ENCODE peak calls at places on chromosome 13, in four cellular contexts. One of them, this sample, is unnamed.

GRCh38 chr13:41458187-41458938 is 1.0 kb downstream of the RGCC start:
- DNase-seq in GM12878: no peak
- DNase-seq in K562: peak; percentile 24
- DNase-seq in HepG2: no peak
- DNase-seq in this sample: peak; percentile 32

GRCh38 chr13:109666656-109667448 is 119.5 kb downstream of the IRS2 start:
- DNase-seq in GM12878: no peak
- DNase-seq in HepG2: no peak
- DNase-seq in K562: no peak
- DNase-seq in this sample: no peak

GRCh38 chr13:22218784-22219183 is 547.9 kb downstream of the FGF9 start:
- DNase-seq in HepG2: no peak
- DNase-seq in K562: no peak
- DNase-seq in GM12878: no peak
- DNase-seq in this sample: no peak

GRCh38 chr13:110628477-110628793 is 13.1 kb downstream of the NAXD start:
- DNase-seq in HepG2: no peak
- DNase-seq in K562: no peak
- DNase-seq in GM12878: no peak
- DNase-seq in this sample: no peak

GRCh38 chr13:54687173-54687572 is 1658.6 kb downstream of the OLFM4 start:
- DNase-seq in HepG2: no peak
- DNase-seq in K562: no peak
- DNase-seq in GM12878: no peak
- DNase-seq in this sample: no peak

GRCh38 chr13:45786293-45786920 is 65.1 kb downstream of the SIAH3 start:
- DNase-seq in GM12878: no peak
- DNase-seq in HepG2: no peak
- DNase-seq in K562: no peak
- DNase-seq in this sample: no peak

GRCh38 chr13:101018720-101019119 is 344.1 kb upstream of the TMTC4 start:
- DNase-seq in HepG2: no peak
- DNase-seq in GM12878: no peak
- DNase-seq in K562: no peak
- DNase-seq in this sample: no peak

GRCh38 chr13:98462946-98463345 is 114.0 kb downstream of the STK24 start:
- DNase-seq in GM12878: no peak
- DNase-seq in HepG2: no peak
- DNase-seq in K562: no peak
- DNase-seq in this sample: no peak

GRCh38 chr13:36028359-36028758 is 102.8 kb downstream of the DCLK1 start:
- DNase-seq in GM12878: no peak
- DNase-seq in K562: no peak
- DNase-seq in HepG2: no peak
- DNase-seq in this sample: no peak

GRCh38 chr13:111216166-111216960 is 101.3 kb downstream of the ARHGEF7 start:
- DNase-seq in HepG2: peak; percentile 29
- DNase-seq in GM12878: no peak
- DNase-seq in K562: peak; percentile 13
- DNase-seq in this sample: peak; percentile 65

GRCh38 chr13:23463631-23464030 is 30.1 kb upstream of the SACS start:
- DNase-seq in HepG2: no peak
- DNase-seq in K562: no peak
- DNase-seq in GM12878: no peak
- DNase-seq in this sample: no peak

GRCh38 chr13:41955605-41956004 is 5.3 kb downstream of the VWA8 start:
- DNase-seq in GM12878: no peak
- DNase-seq in K562: no peak
- DNase-seq in HepG2: no peak
- DNase-seq in this sample: no peak

GRCh38 chr13:100234006-100234405 is 145.1 kb downstream of the PCCA start:
- DNase-seq in K562: no peak
- DNase-seq in HepG2: no peak
- DNase-seq in GM12878: no peak
- DNase-seq in this sample: no peak

GRCh38 chr13:20359335-20359734 is 127.2 kb upstream of the GJB6 start:
- DNase-seq in K562: no peak
- DNase-seq in GM12878: no peak
- DNase-seq in HepG2: peak; percentile 32
- DNase-seq in this sample: no peak
- TF ChIP-seq TCF7 in K562: no peak
- TF ChIP-seq TCF7 in GM12878: no peak
- TF ChIP-seq TCF7 in HepG2: no peak
- TF ChIP-seq TCF7 in this sample: no peak

DNA sequence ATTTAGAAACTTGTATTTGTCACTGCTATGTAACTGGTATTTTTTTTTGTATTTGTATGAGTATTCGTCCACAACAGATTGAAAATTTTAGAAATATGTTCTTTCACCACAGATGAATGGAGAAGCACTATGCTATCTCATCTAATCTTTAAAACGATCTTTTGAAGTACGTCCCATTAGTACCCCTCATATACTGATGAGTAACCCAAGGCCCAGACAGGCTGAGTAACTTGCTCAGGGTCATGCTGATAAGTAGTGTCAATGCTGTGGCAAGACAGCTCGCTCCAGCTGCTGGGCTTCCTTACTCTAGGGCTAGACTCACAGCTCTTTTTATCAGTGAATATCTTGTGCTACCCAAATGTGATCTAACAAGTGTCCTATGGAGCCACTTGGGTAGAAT is 154.2 kb downstream of the SUCLA2 start:
- DNase-seq in GM12878: no peak
- DNase-seq in HepG2: no peak
- DNase-seq in K562: no peak
- DNase-seq in this sample: no peak
- TF ChIP-seq TCF7 in GM12878: no peak
- TF ChIP-seq TCF7 in HepG2: no peak
- TF ChIP-seq TCF7 in K562: no peak
- TF ChIP-seq TCF7 in this sample: no peak

GRCh38 chr13:112696869-112697465 is 7.1 kb downstream of the ATP11A start:
- DNase-seq in HepG2: no peak
- DNase-seq in GM12878: no peak
- DNase-seq in K562: no peak
- DNase-seq in this sample: peak; percentile 6

GRCh38 chr13:112697756-112698655 is 8.2 kb downstream of the ATP11A start:
- DNase-seq in GM12878: no peak
- DNase-seq in K562: no peak
- DNase-seq in HepG2: peak; percentile 53
- DNase-seq in this sample: peak; percentile 10

GRCh38 chr13:112693831-112694497 is 4.1 kb downstream of the ATP11A start:
- DNase-seq in K562: no peak
- DNase-seq in HepG2: no peak
- DNase-seq in GM12878: no peak
- DNase-seq in this sample: peak; percentile 10

GRCh38 chr13:112699318-112699918 is 9.6 kb downstream of the ATP11A start:
- DNase-seq in K562: no peak
- DNase-seq in GM12878: no peak
- DNase-seq in HepG2: peak; percentile 29
- DNase-seq in this sample: peak; percentile 4

GRCh38 chr13:112696001-112696868 is 6.4 kb downstream of the ATP11A start:
- DNase-seq in GM12878: no peak
- DNase-seq in HepG2: no peak
- DNase-seq in K562: no peak
- DNase-seq in this sample: peak; percentile 9
- TF ChIP-seq TCF7 in GM12878: no peak
- TF ChIP-seq TCF7 in HepG2: no peak
- TF ChIP-seq TCF7 in K562: no peak
- TF ChIP-seq TCF7 in this sample: no peak

DNA sequence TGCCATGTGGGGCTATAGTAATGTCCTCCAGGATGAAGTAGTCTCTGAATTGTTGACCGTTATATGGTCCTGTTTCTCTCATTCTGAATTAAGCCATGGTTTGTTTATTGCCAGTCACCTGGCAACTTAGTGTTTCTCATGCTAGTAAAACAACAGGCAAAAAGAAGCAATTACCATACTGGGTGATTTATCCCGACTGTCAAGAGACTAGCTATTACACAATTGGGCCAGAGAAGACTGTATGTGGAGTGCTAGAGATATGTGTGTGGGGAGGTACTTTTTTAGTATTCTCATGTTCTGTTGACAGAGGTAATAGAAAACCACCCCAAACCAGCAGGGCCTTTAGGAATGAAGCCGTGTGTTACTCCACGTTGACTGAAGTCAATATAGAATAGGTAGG is 258.2 kb downstream of the TDRD3 start:
- DNase-seq in GM12878: no peak
- DNase-seq in K562: no peak
- DNase-seq in HepG2: no peak
- DNase-seq in this sample: no peak
- TF ChIP-seq TCF7 in GM12878: no peak
- TF ChIP-seq TCF7 in K562: no peak
- TF ChIP-seq TCF7 in HepG2: no peak
- TF ChIP-seq TCF7 in this sample: no peak

GRCh38 chr13:70189981-70190380 is 81.7 kb upstream of the KLHL1 start:
- DNase-seq in HepG2: no peak
- DNase-seq in K562: no peak
- DNase-seq in GM12878: no peak
- DNase-seq in this sample: no peak
- TF ChIP-seq TCF7 in HepG2: no peak
- TF ChIP-seq TCF7 in K562: no peak
- TF ChIP-seq TCF7 in GM12878: no peak
- TF ChIP-seq TCF7 in this sample: no peak

DNA sequence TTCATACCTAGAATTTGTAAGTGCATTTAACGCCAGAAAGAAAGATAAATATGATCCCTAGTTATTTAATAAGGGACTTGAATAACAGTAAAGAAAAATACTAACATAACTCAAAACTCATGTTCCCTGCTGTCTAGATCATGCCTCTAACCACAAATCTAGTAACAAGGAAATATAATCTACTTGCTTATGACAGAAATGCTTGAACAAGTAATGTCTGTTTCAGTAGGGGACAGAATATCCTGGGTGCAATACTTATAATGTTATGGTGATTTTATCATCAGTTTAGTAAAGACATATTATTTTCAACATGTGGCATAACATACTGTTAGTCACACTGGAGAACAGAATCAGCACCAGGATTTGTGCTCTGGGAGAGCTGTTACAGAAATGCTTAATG is 861.9 kb upstream of the SLITRK1 start:
- DNase-seq in HepG2: no peak
- DNase-seq in K562: no peak
- DNase-seq in GM12878: no peak
- DNase-seq in this sample: no peak
- TF ChIP-seq TCF7 in HepG2: no peak
- TF ChIP-seq TCF7 in K562: no peak
- TF ChIP-seq TCF7 in GM12878: no peak
- TF ChIP-seq TCF7 in this sample: no peak

GRCh38 chr13:24631922-24632321 is 48.3 kb upstream of the ATP12A start:
- DNase-seq in K562: no peak
- DNase-seq in GM12878: no peak
- DNase-seq in HepG2: no peak
- DNase-seq in this sample: no peak

GRCh38 chr13:24629320-24629719 is 50.9 kb upstream of the ATP12A start:
- DNase-seq in GM12878: no peak
- DNase-seq in K562: no peak
- DNase-seq in HepG2: no peak
- DNase-seq in this sample: no peak

GRCh38 chr13:24632382-24633121 is 47.7 kb upstream of the ATP12A start:
- DNase-seq in HepG2: no peak
- DNase-seq in K562: no peak
- DNase-seq in GM12878: no peak
- DNase-seq in this sample: no peak

GRCh38 chr13:24630121-24630520 is 50.1 kb upstream of the ATP12A start:
- DNase-seq in K562: no peak
- DNase-seq in HepG2: no peak
- DNase-seq in GM12878: no peak
- DNase-seq in this sample: no peak

DNA sequence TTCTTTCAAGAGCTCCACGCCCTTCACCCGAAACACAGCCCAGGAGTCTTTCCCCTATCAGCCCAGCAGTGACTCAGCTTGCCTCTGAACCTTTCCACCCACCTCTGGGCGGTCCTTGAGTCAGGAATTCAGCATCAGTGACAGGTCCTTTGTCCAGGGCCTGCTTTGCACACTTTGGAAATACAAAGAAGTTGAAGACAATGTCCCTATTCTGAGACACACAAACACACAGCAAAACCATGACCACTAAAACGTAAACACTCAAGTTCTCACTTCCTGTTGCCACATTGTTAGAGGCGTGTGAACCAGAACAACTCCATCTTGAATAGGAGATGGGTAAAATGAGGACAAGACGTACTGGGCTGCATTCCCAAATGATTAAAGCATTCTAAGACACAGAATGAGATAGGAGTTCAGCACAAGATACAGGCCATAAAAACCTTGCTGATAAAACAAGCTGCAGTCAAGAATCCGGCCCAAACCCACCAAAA is 49.3 kb upstream of the ATP12A start:
- DNase-seq in HepG2: no peak
- DNase-seq in GM12878: no peak
- DNase-seq in K562: peak; percentile 41
- DNase-seq in this sample: no peak
- TF ChIP-seq TCF7 in HepG2: no peak
- TF ChIP-seq TCF7 in GM12878: no peak
- TF ChIP-seq TCF7 in K562: no peak
- TF ChIP-seq TCF7 in this sample: no peak

GRCh38 chr13:51342706-51343105 is 3.2 kb downstream of the SERPINE3 start:
- DNase-seq in K562: no peak
- DNase-seq in HepG2: no peak
- DNase-seq in GM12878: no peak
- DNase-seq in this sample: no peak
- TF ChIP-seq TCF7 in K562: no peak
- TF ChIP-seq TCF7 in HepG2: no peak
- TF ChIP-seq TCF7 in GM12878: no peak
- TF ChIP-seq TCF7 in this sample: no peak

GRCh38 chr13:105783261-105783660 is 752.2 kb downstream of the EFNB2 start:
- DNase-seq in HepG2: no peak
- DNase-seq in K562: no peak
- DNase-seq in GM12878: no peak
- DNase-seq in this sample: no peak
- TF ChIP-seq TCF7 in HepG2: no peak
- TF ChIP-seq TCF7 in K562: no peak
- TF ChIP-seq TCF7 in GM12878: no peak
- TF ChIP-seq TCF7 in this sample: no peak

GRCh38 chr13:113639661-113640262 is 18.2 kb downstream of the ATP4B start:
- DNase-seq in HepG2: no peak
- DNase-seq in GM12878: no peak
- DNase-seq in K562: no peak
- DNase-seq in this sample: peak; percentile 7

GRCh38 chr13:113636266-113636963 is 21.6 kb downstream of the ATP4B start:
- DNase-seq in HepG2: no peak
- DNase-seq in GM12878: no peak
- DNase-seq in K562: no peak
- DNase-seq in this sample: peak; percentile 5

GRCh38 chr13:113637262-113638160 is 20.5 kb downstream of the ATP4B start:
- DNase-seq in K562: no peak
- DNase-seq in GM12878: no peak
- DNase-seq in HepG2: no peak
- DNase-seq in this sample: peak; percentile 9

GRCh38 chr13:113638173-113638746 is 19.7 kb downstream of the ATP4B start:
- DNase-seq in K562: no peak
- DNase-seq in GM12878: no peak
- DNase-seq in HepG2: no peak
- DNase-seq in this sample: no peak

DNA sequence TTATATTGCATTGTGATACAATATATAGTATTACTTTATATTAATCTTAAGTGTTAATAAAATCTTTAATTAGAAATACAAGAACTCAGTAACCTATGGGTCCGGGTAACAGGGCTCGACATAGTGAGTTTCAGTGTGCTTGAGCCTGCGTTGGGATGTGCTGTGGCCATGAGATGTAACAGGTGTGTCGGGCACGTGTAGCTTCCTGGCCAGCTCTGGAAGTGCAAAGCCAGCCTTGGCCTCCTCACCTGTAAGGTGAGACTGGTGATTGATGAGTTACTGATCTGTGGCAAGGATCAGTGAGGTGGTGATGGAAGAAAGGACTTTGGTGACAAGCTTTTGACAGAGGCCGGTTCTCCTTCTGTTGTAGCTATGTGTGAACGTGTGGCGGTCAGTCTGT is 19.2 kb downstream of the ATP4B start:
- DNase-seq in K562: no peak
- DNase-seq in HepG2: no peak
- DNase-seq in GM12878: no peak
- DNase-seq in this sample: no peak
- TF ChIP-seq TCF7 in K562: no peak
- TF ChIP-seq TCF7 in HepG2: no peak
- TF ChIP-seq TCF7 in GM12878: no peak
- TF ChIP-seq TCF7 in this sample: no peak